ENCODE peak calls at places on chromosomes 1 and 21, in four cellular contexts. F, O, X and C are unnamed samples.

GRCh38 chr1:95086949-95087533 is 14.3 kb upstream of the ALG14 start:
- DNase-seq in O (no peak), X (no peak), F (no peak), C (peak; percentile 5)

GRCh38 chr1:200780545-200781444 is 42.1 kb downstream of the CAMSAP2 start:
- DNase-seq in X (no peak), F (no peak), O (no peak), C (no peak)

GRCh38 chr1:26555550-26555981 is 26.0 kb downstream of the RPS6KA1 start:
- DNase-seq in O (no peak), X (no peak), F (peak; percentile 96), C (no peak)

GRCh38 chr1:84675631-84676030 is 14.6 kb downstream of the SSX2IP start:
- DNase-seq in X (no peak), O (no peak), F (no peak), C (no peak)

GRCh38 chr1:21268281-21269239 is 21.7 kb downstream of the ECE1 start:
- DNase-seq in X (peak; percentile 47), O (no peak), F (no peak), C (no peak)

GRCh38 chr1:57424231-57425027 is 569 bp upstream of the DAB1 start:
- DNase-seq in O (no peak), X (peak; percentile 7), F (peak; percentile 60), C (peak; percentile 86)

GRCh38 chr1:64654519-64655341 is 90.1 kb upstream of the RAVER2 start:
- DNase-seq in X (no peak), F (no peak), O (no peak), C (no peak)

GRCh38 chr1:111197598-111198289 is 2.7 kb downstream of the DENND2D start:
- DNase-seq in F (no peak), O (no peak), X (no peak), C (peak; percentile 60)

GRCh38 chr1:109763646-109764415 is at the start of gene EPS8L3:
- DNase-seq in O (peak; percentile 34), X (peak; percentile 19), F (peak; percentile 37), C (no peak)

GRCh38 chr1:113190930-113191329 is 117.9 kb downstream of the LRIG2 start:
- DNase-seq in O (no peak), F (no peak), X (no peak), C (no peak)

GRCh38 chr1:192579319-192579738 is 3.8 kb downstream of the RGS1 start:
- DNase-seq in O (no peak), X (no peak), F (no peak), C (no peak)

GRCh38 chr1:99650021-99650420 is 4.1 kb downstream of the PALMD start:
- DNase-seq in X (no peak), F (no peak), O (no peak), C (no peak)

GRCh38 chr1:210144736-210145135 is 87.9 kb upstream of the SERTAD4 start:
- DNase-seq in O (no peak), F (no peak), X (no peak), C (no peak)

GRCh38 chr1:167509587-167509986 is 8.7 kb downstream of the CD247 start:
- DNase-seq in O (no peak), X (no peak), F (no peak), C (no peak)

GRCh38 chr1:109969907-109970306 is 14.7 kb upstream of the AHCYL1 start:
- DNase-seq in O (no peak), F (no peak), X (no peak), C (no peak)

GRCh38 chr1:226617109-226617508 is 68.5 kb downstream of the STUM start:
- DNase-seq in F (no peak), X (no peak), O (no peak), C (no peak)

GRCh38 chr1:241442686-241443085 is 76.9 kb downstream of the FH start:
- DNase-seq in O (no peak), F (no peak), X (no peak), C (no peak)

GRCh38 chr1:93874025-93874651 is 4.9 kb downstream of the DNTTIP2 start:
- DNase-seq in O (no peak), X (no peak), F (no peak), C (no peak)

GRCh38 chr1:67804710-67805109 is 28.6 kb downstream of the GNG12 start:
- DNase-seq in O (no peak), X (no peak), F (no peak), C (no peak)

GRCh38 chr1:228510101-228510850 is 23.1 kb downstream of the RNF187 start:
- DNase-seq in X (no peak), O (no peak), F (no peak), C (no peak)

GRCh38 chr1:42012852-42013251 is 94.1 kb upstream of the HIVEP3 start:
- DNase-seq in X (no peak), F (no peak), O (no peak), C (no peak)

GRCh38 chr1:40057310-40058030 is 16.9 kb downstream of the CAP1 start:
- DNase-seq in X (no peak), F (no peak), O (no peak), C (no peak)

GRCh38 chr1:2128189-2128901 is 66.2 kb downstream of the FAAP20 start:
- DNase-seq in F (peak; percentile 70), O (peak; percentile 89), X (no peak), C (no peak)

GRCh38 chr1:195954848-195955247 is 653.4 kb downstream of the KCNT2 start:
- DNase-seq in O (no peak), F (no peak), X (no peak), C (no peak)

GRCh38 chr21:45029968-45030636 is 44.3 kb upstream of the ADARB1 start:
- DNase-seq in X (no peak), F (no peak), O (no peak), C (no peak)

GRCh38 chr1:236280438-236281285 is 1.1 kb downstream of the ERO1B start:
- DNase-seq in X (no peak), F (peak; percentile 44), O (no peak), C (no peak)

GRCh38 chr1:191255354-191256057 is 777.8 kb upstream of the BRINP3 start:
- DNase-seq in O (no peak), F (no peak), X (no peak), C (no peak)

DNA sequence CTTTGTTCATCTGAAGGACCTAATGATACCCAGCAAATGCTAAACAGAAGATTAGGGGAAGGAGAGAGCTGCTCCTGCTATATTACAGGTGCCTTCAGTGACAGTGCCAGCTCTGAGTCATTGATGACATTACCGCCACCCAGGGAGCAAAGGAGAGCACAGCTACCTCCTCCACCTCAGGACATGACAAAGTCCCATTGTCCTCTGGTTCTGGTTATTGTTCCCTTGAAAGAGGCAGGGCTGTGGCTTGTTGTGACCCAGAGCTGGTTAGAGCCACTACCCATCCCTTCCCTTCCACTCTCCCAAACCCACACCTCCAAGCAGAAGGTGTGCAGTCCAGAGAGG is 363.5 kb upstream of the DUSP10 start:
- DNase-seq in F (no peak), X (no peak), O (no peak), C (no peak)
- TF ChIP-seq CTCF in F (no peak), X (no peak), O (no peak), C (no peak)

GRCh38 chr1:59718064-59718988 is 96.4 kb upstream of the HOOK1 start:
- DNase-seq in F (no peak), O (no peak), X (no peak), C (no peak)
- TF ChIP-seq CTCF in F (peak; percentile 29), O (peak; percentile 45), X (no peak), C (peak; percentile 36)

DNA sequence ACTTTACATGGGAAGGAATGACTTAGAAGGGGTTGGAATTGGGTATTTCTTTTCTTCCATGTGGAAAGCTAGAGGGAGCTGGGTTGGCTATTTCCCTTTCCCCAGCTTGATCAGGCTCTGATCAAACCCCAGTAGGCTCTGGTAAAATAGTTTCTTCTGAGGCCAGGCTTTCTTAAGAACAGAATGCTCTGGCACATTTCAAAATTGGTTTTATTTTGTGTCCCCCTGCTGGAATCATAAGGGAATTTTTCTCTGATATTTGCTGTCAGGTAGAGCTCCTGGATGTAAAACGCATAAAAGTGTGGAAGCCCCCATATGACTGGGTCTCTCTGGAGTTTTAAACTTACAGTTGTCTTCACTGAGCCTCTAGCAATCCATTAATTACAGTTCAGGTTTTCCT is 17.1 kb upstream of the APOBEC4 start:
- DNase-seq in O (no peak), F (no peak), X (no peak), C (no peak)
- TF ChIP-seq CTCF in O (no peak), F (no peak), X (no peak), C (peak; percentile 43)

GRCh38 chr1:82604524-82604923 is 803.8 kb downstream of the ADGRL2 start:
- DNase-seq in O (no peak), X (no peak), F (no peak), C (no peak)
- TF ChIP-seq CTCF in O (no peak), X (no peak), F (no peak), C (no peak)

GRCh38 chr1:36463773-36464604 is at the start of gene MRPS15:
- DNase-seq in F (peak; percentile 98), O (peak; percentile 98), X (peak; percentile 97), C (peak; percentile 91)
- TF ChIP-seq CTCF in F (peak; percentile 27), O (no peak), X (no peak), C (no peak)